ENCODE peak calls at places on chromosomes 2 and 18, in seven cellular contexts. G is stimulated activated CD8-positive, alpha-beta memory T cell treated with anti-CD3 and anti-CD28 coated beads, Interleukin-15, amount 100 ng/mL, for 24 hours; M is gastrocnemius medialis; W is HS-5; F is psoas muscle; I is H9; Z is CD8-positive, alpha-beta T cell. K is an unnamed sample.

GRCh38 chr18:60372141-60372540 is 434 bp downstream of the MC4R start:
- DNase-seq in M (no peak), F (no peak), W (no peak), I (no peak), Z (no peak), G (no peak), K (no peak)

GRCh38 chr2:11406492-11407381 is 59.2 kb downstream of the E2F6 start:
- DNase-seq in Z (no peak), W (peak; percentile 33), M (peak; percentile 60), G (no peak), I (no peak), F (peak; percentile 75), K (peak; percentile 82)

GRCh38 chr18:23540867-23541266 is 37.6 kb downstream of the RMC1 start:
- DNase-seq in F (no peak), W (no peak), Z (no peak), G (no peak), I (no peak), M (no peak), K (no peak)

GRCh38 chr18:63339920-63340484 is 20.4 kb upstream of the BCL2 start:
- DNase-seq in M (no peak), G (no peak), F (no peak), Z (peak; percentile 10), I (peak; percentile 51), W (no peak), K (no peak)

GRCh38 chr2:101566632-101567228 is 91.8 kb upstream of the RFX8 start:
- DNase-seq in F (no peak), Z (no peak), I (no peak), W (no peak), G (no peak), M (no peak), K (no peak)

GRCh38 chr2:127721978-127722355 is 20.7 kb downstream of the SFT2D3 start:
- DNase-seq in I (no peak), G (no peak), Z (no peak), W (no peak), F (no peak), M (no peak), K (no peak)

GRCh38 chr2:233385489-233386044 is 31.3 kb downstream of the DGKD start:
- DNase-seq in G (no peak), F (no peak), M (no peak), I (no peak), Z (peak; percentile 12), W (no peak), K (no peak)

GRCh38 chr2:165469417-165469816 is at the start of gene CSRNP3:
- DNase-seq in G (no peak), I (peak; percentile 86), F (no peak), W (peak; percentile 67), M (peak; percentile 16), Z (no peak), K (no peak)

GRCh38 chr2:239791727-239792648 is 233.2 kb downstream of the NDUFA10 start:
- DNase-seq in F (no peak), W (no peak), I (peak; percentile 18), Z (no peak), G (no peak), M (no peak), K (peak; percentile 48)

GRCh38 chr2:25236736-25237135 is 68.4 kb upstream of the POMC start:
- DNase-seq in W (no peak), I (no peak), G (no peak), F (no peak), Z (no peak), M (no peak), K (no peak)

GRCh38 chr18:41905786-41906527 is 49.1 kb upstream of the PIK3C3 start:
- DNase-seq in Z (no peak), G (no peak), M (no peak), W (peak; percentile 11), F (no peak), I (no peak), K (no peak)

GRCh38 chr2:70656421-70657010 is 102.9 kb upstream of the TGFA start:
- DNase-seq in Z (peak; percentile 11), G (no peak), I (peak; percentile 24), W (no peak), F (no peak), M (no peak), K (peak; percentile 12)

GRCh38 chr2:178109813-178110212 is 2.4 kb upstream of the RBM45 start:
- DNase-seq in W (peak; percentile 11), Z (no peak), I (no peak), F (no peak), G (no peak), M (no peak), K (no peak)

GRCh38 chr2:46770622-46771021 is 145.0 kb downstream of the MCFD2 start:
- DNase-seq in F (no peak), G (no peak), Z (no peak), I (no peak), W (no peak), M (no peak), K (no peak)

GRCh38 chr18:61901334-61901986 is 8.7 kb upstream of the RNF152 start:
- DNase-seq in W (no peak), M (no peak), Z (no peak), I (peak; percentile 79), F (no peak), G (no peak), K (no peak)

GRCh38 chr2:159549234-159549633 is 67.1 kb downstream of the BAZ2B start:
- DNase-seq in I (no peak), G (no peak), M (no peak), W (no peak), F (no peak), Z (no peak), K (no peak)

GRCh38 chr2:109376796-109377495 is 236.8 kb downstream of the SEPTIN10 start:
- DNase-seq in M (peak; percentile 6), F (peak; percentile 21), W (no peak), I (peak; percentile 14), Z (no peak), G (no peak), K (no peak)

GRCh38 chr2:19769513-19769912 is 132.3 kb downstream of the TTC32 start:
- DNase-seq in G (no peak), M (no peak), I (no peak), Z (no peak), W (no peak), F (no peak), K (no peak)

GRCh38 chr2:222774941-222775340 is 85.9 kb upstream of the ACSL3 start:
- DNase-seq in F (no peak), I (no peak), G (no peak), Z (no peak), W (no peak), M (no peak), K (no peak)

GRCh38 chr2:119689218-119689617 is 10.2 kb downstream of the TMEM177 start:
- DNase-seq in W (no peak), F (no peak), Z (no peak), G (no peak), M (no peak), I (no peak), K (no peak)

GRCh38 chr2:200698217-200698616 is 112.4 kb downstream of the AOX1 start:
- DNase-seq in Z (no peak), I (no peak), G (no peak), M (no peak), F (no peak), W (no peak), K (no peak)

GRCh38 chr2:235757212-235757611 is 263.4 kb downstream of the AGAP1 start:
- DNase-seq in M (no peak), I (no peak), G (no peak), W (no peak), Z (no peak), F (no peak), K (no peak)

GRCh38 chr18:57789105-57789504 is 14.0 kb downstream of the ATP8B1 start:
- DNase-seq in G (no peak), I (no peak), F (no peak), Z (no peak), M (no peak), W (peak; percentile 64), K (no peak)

GRCh38 chr2:232240896-232241295 is 137.7 kb upstream of the ALPP start:
- DNase-seq in Z (no peak), W (no peak), G (no peak), M (no peak), F (no peak), I (no peak), K (no peak)

GRCh38 chr2:59733970-59734369 is 819.5 kb downstream of the BCL11A start:
- DNase-seq in G (no peak), I (no peak), W (no peak), M (no peak), Z (no peak), F (no peak), K (no peak)

GRCh38 chr2:38045811-38046210 is 30.1 kb downstream of the CYP1B1 start:
- DNase-seq in W (no peak), Z (no peak), M (no peak), I (no peak), G (no peak), F (no peak), K (no peak)

GRCh38 chr2:10762651-10763460 is 41.4 kb downstream of the ATP6V1C2 start:
- DNase-seq in G (no peak), Z (no peak), W (no peak), M (no peak), F (no peak), I (no peak), K (no peak)

GRCh38 chr18:37435150-37435872 is 130.3 kb downstream of the CELF4 start:
- DNase-seq in F (no peak), G (no peak), W (no peak), M (no peak), Z (no peak), I (no peak), K (no peak)

GRCh38 chr2:216351172-216351925 is 20.9 kb downstream of the MARCHF4 start:
- DNase-seq in Z (no peak), W (no peak), I (no peak), G (no peak), M (no peak), F (no peak), K (no peak)

GRCh38 chr2:57209799-57210198 is 836.8 kb upstream of the VRK2 start:
- DNase-seq in G (no peak), I (no peak), W (no peak), M (no peak), Z (no peak), F (no peak), K (no peak)

GRCh38 chr2:216575465-216575864 is 57.8 kb upstream of the IGFBP2 start:
- DNase-seq in G (no peak), Z (no peak), W (no peak), F (no peak), I (no peak), M (no peak), K (no peak)

GRCh38 chr2:207970825-207971142 is 54.5 kb downstream of the PLEKHM3 start:
- DNase-seq in M (no peak), F (no peak), W (no peak), G (no peak), Z (no peak), I (no peak), K (no peak)

GRCh38 chr18:52602820-52603219 is 262.8 kb downstream of the DCC start:
- DNase-seq in M (no peak), F (no peak), W (no peak), G (no peak), Z (no peak), I (no peak), K (no peak)

GRCh38 chr2:231955758-231956472 is 5.6 kb upstream of the DIS3L2 start:
- DNase-seq in G (no peak), W (no peak), Z (no peak), M (no peak), I (no peak), F (no peak), K (no peak)

GRCh38 chr2:207113403-207113802 is 52.3 kb downstream of the KLF7 start:
- DNase-seq in I (no peak), Z (no peak), G (no peak), F (no peak), W (no peak), M (no peak), K (no peak)

GRCh38 chr2:218028562-218029348 is 26.0 kb upstream of the TNS1 start:
- DNase-seq in W (no peak), I (peak; percentile 10), G (no peak), F (no peak), M (peak; percentile 11), Z (no peak), K (peak; percentile 69)

GRCh38 chr18:9643549-9643948 is 29.2 kb upstream of the PPP4R1 start:
- DNase-seq in F (no peak), I (peak; percentile 76), M (no peak), Z (no peak), W (peak; percentile 87), G (no peak), K (no peak)

GRCh38 chr2:170157025-170157684 is 20.8 kb upstream of the MYO3B start:
- DNase-seq in M (no peak), Z (no peak), I (no peak), G (no peak), F (no peak), W (no peak), K (no peak)